ENCODE peak calls at places on chromosomes 16 and 17, in seven cellular contexts. C is lung; B is anterior cingulate cortex; S is A673; J is activated CD4-positive, alpha-beta T cell treated with anti-CD3 and anti-CD28 coated beads for 24 hours; I is upper lobe of right lung; D is A172. P is an unnamed sample.

GRCh38 chr17:80866050-80866793 is 125.4 kb upstream of the CHMP6 start:
- DNase-seq in S (peak), B (no peak), J (peak), C (peak), D (peak), I (no peak), P (peak)

GRCh38 chr17:69525920-69526841 is 111.7 kb downstream of the MAP2K6 start:
- DNase-seq in B (no peak), I (no peak), D (peak), J (no peak), C (no peak), S (peak), P (peak)

GRCh38 chr16:48438414-48438813 is 53.2 kb upstream of the SIAH1 start:
- DNase-seq in D (no peak), J (no peak), C (no peak), B (no peak), I (no peak), S (no peak), P (no peak)

GRCh38 chr17:80101946-80102706 is 745 bp downstream of the GAA start:
- DNase-seq in C (no peak), B (no peak), S (peak), I (peak), J (no peak), D (peak), P (peak)

GRCh38 chr17:45702666-45703266 is 81.4 kb upstream of the CRHR1 start:
- DNase-seq in J (no peak), I (no peak), D (peak), B (no peak), S (no peak), C (no peak), P (peak)

GRCh38 chr16:88409296-88410065 is 26.7 kb downstream of the ZNF469 start:
- DNase-seq in J (no peak), I (no peak), B (no peak), C (no peak), S (no peak), D (no peak), P (no peak)

GRCh38 chr16:10606607-10607006 is 26.2 kb upstream of the EMP2 start:
- DNase-seq in C (no peak), J (no peak), D (no peak), S (no peak), I (no peak), B (no peak), P (no peak)

GRCh38 chr17:53353919-53354351 is 468.8 kb upstream of the KIF2B start:
- DNase-seq in S (no peak), B (no peak), I (no peak), J (no peak), D (no peak), C (no peak), P (peak)